ENCODE peak calls at places on chromosomes 1 and 21, in nine cellular contexts. H is mucosa of gallbladder, U is SK-MEL-5, K is germinal center, R is GM04504, X is HFFc6, D is amniotic stem cell, V is HTR-8/SVneo, Q is heart left ventricle. P is an unnamed sample.

GRCh38 chr1:162988869-162989268 is 80.3 kb upstream of the RGS4 start:
- DNase-seq in H (no peak), U (no peak), K (no peak), R (no peak), X (no peak), D (no peak), V (no peak), Q (no peak), P (no peak)

GRCh38 chr1:110292327-110292741 is 46.8 kb upstream of the RBM15 start:
- DNase-seq in H (no peak), U (no peak), K (no peak), R (peak; percentile 63), X (peak; percentile 66), D (no peak), V (peak; percentile 32), Q (no peak), P (no peak)

GRCh38 chr1:25737151-25737550 is 62.8 kb upstream of the SELENON start:
- DNase-seq in H (peak; percentile 34), U (no peak), K (no peak), R (no peak), X (no peak), D (no peak), V (no peak), Q (no peak), P (no peak)

GRCh38 chr21:34092241-34092921 is 19.0 kb downstream of the MRPS6 start:
- DNase-seq in H (no peak), U (no peak), K (no peak), R (no peak), X (no peak), D (no peak), V (no peak), Q (no peak), P (no peak)

GRCh38 chr21:17697474-17697873 is 84.8 kb upstream of the BTG3 start:
- DNase-seq in H (no peak), U (no peak), K (no peak), R (no peak), X (no peak), D (no peak), V (no peak), Q (no peak), P (no peak)

GRCh38 chr1:12276225-12276624 is 46.4 kb downstream of the VPS13D start:
- DNase-seq in H (peak; percentile 22), U (peak; percentile 69), K (no peak), R (no peak), X (no peak), D (no peak), V (no peak), Q (no peak), P (no peak)

GRCh38 chr1:53602376-53602775 is 136.6 kb downstream of the GLIS1 start:
- DNase-seq in H (no peak), U (no peak), K (no peak), R (no peak), X (no peak), D (no peak), V (no peak), Q (no peak), P (no peak)

GRCh38 chr1:61123321-61123720 is 41.0 kb downstream of the NFIA start:
- DNase-seq in H (no peak), U (peak; percentile 2), K (no peak), R (no peak), X (no peak), D (no peak), V (no peak), Q (no peak), P (no peak)

GRCh38 chr1:33387512-33388079 is 43.3 kb downstream of the PHC2 start:
- DNase-seq in H (no peak), U (no peak), K (no peak), R (peak; percentile 46), X (peak; percentile 83), D (no peak), V (no peak), Q (no peak), P (no peak)

GRCh38 chr1:151012684-151013471 is 4.6 kb downstream of the PRUNE1 start:
- DNase-seq in H (peak; percentile 54), U (no peak), K (no peak), R (no peak), X (no peak), D (no peak), V (no peak), Q (no peak), P (no peak)

GRCh38 chr1:10785855-10786638 is 10.4 kb downstream of the CASZ1 start:
- DNase-seq in H (no peak), U (no peak), K (no peak), R (no peak), X (no peak), D (no peak), V (no peak), Q (no peak), P (no peak)

GRCh38 chr1:235503333-235504121 is 725 bp downstream of the B3GALNT2 start:
- DNase-seq in H (peak; percentile 43), U (peak; percentile 54), K (no peak), R (no peak), X (peak; percentile 11), D (no peak), V (peak; percentile 29), Q (peak; percentile 47), P (peak; percentile 22)

GRCh38 chr1:53366901-53367502 is 39.1 kb upstream of the LRP8 start:
- DNase-seq in H (no peak), U (no peak), K (no peak), R (no peak), X (no peak), D (no peak), V (no peak), Q (peak; percentile 1), P (no peak)

GRCh38 chr1:111145542-111145941 is 5.5 kb downstream of the CEPT1 start:
- DNase-seq in H (no peak), U (no peak), K (no peak), R (no peak), X (no peak), D (no peak), V (no peak), Q (no peak), P (no peak)

GRCh38 chr1:92951141-92951582 is 10.1 kb downstream of the DIPK1A start:
- DNase-seq in H (no peak), U (peak; percentile 28), K (peak; percentile 50), R (peak; percentile 73), X (peak; percentile 71), D (peak; percentile 45), V (no peak), Q (no peak), P (no peak)

GRCh38 chr1:31805318-31805717 is 10.5 kb downstream of the SPOCD1 start:
- DNase-seq in H (no peak), U (no peak), K (no peak), R (no peak), X (no peak), D (no peak), V (no peak), Q (no peak), P (no peak)

GRCh38 chr1:14707774-14708450 is 109.4 kb downstream of the KAZN start:
- DNase-seq in H (no peak), U (no peak), K (no peak), R (no peak), X (no peak), D (no peak), V (no peak), Q (no peak), P (no peak)

GRCh38 chr1:101293461-101294045 is 56.7 kb downstream of the S1PR1 start:
- DNase-seq in H (no peak), U (no peak), K (no peak), R (no peak), X (peak; percentile 54), D (no peak), V (peak; percentile 14), Q (no peak), P (no peak)

GRCh38 chr1:182768973-182769372 is 20.6 kb upstream of the NPL start:
- DNase-seq in H (no peak), U (no peak), K (no peak), R (no peak), X (no peak), D (peak; percentile 14), V (no peak), Q (no peak), P (no peak)

P was measured in brain pericyte.